ENCODE peak calls at places on chromosome 18, in six cellular contexts. W is T-helper 9 cell, E is Caki2, K is ovary, X is dermis blood vessel endothelial cell, S is GM23248. U is an unnamed sample.
A peak's percentile ranks its signal among the peaks of the same experiment; 100 is the strongest.

GRCh38 chr18:58937204-58937603 is 72.5 kb downstream of the ZNF532 start:
- DNase-seq in W (no peak), E (no peak), K (no peak), X (peak; percentile 90), S (peak; percentile 66), U (peak; percentile 42)

GRCh38 chr18:33605250-33605649 is 27.2 kb downstream of the ASXL3 start:
- DNase-seq in W (no peak), E (no peak), K (no peak), X (no peak), S (no peak), U (no peak)

GRCh38 chr18:73768043-73768442 is 379.6 kb downstream of the FBXO15 start:
- DNase-seq in W (no peak), E (no peak), K (no peak), X (no peak), S (no peak), U (no peak)

GRCh38 chr18:48804856-48805610 is 145.7 kb downstream of the SMAD7 start:
- DNase-seq in W (no peak), E (no peak), K (peak; percentile 5), X (no peak), S (no peak), U (no peak)

GRCh38 chr18:69935319-69936190 is 12.1 kb downstream of the CD226 start:
- DNase-seq in W (peak; percentile 69), E (no peak), K (no peak), X (no peak), S (peak; percentile 39), U (no peak)

GRCh38 chr18:76456018-76456750 is 38.9 kb downstream of the ZNF516 start:
- DNase-seq in W (no peak), E (no peak), K (peak; percentile 7), X (no peak), S (no peak), U (no peak)

GRCh38 chr18:77065221-77065981 is 67.2 kb downstream of the MBP start:
- DNase-seq in W (peak; percentile 55), E (peak; percentile 83), K (no peak), X (peak; percentile 77), S (peak; percentile 95), U (peak; percentile 75)

GRCh38 chr18:906416-907170 is 1.9 kb downstream of the ADCYAP1 start:
- DNase-seq in W (no peak), E (no peak), K (no peak), X (no peak), S (peak; percentile 3), U (no peak)

GRCh38 chr18:79395308-79395640 is 456 bp upstream of the NFATC1 start:
- DNase-seq in W (no peak), E (no peak), K (no peak), X (no peak), S (no peak), U (no peak)

GRCh38 chr18:6660334-6660733 is 69.2 kb upstream of the ARHGAP28 start:
- DNase-seq in W (no peak), E (no peak), K (no peak), X (no peak), S (no peak), U (peak; percentile 67)

GRCh38 chr18:39969813-39970494 is 1985.1 kb upstream of the PIK3C3 start:
- DNase-seq in W (no peak), E (no peak), K (no peak), X (peak; percentile 95), S (no peak), U (no peak)

GRCh38 chr18:62979900-62980299 is 264.6 kb downstream of the PHLPP1 start:
- DNase-seq in W (no peak), E (no peak), K (no peak), X (no peak), S (no peak), U (no peak)

GRCh38 chr18:44759925-44760342 is 79.2 kb downstream of the SETBP1 start:
- DNase-seq in W (no peak), E (no peak), K (no peak), X (no peak), S (no peak), U (no peak)

GRCh38 chr18:23133860-23134779 is 1.2 kb upstream of the CABLES1 start:
- DNase-seq in W (no peak), E (peak; percentile 58), K (no peak), X (peak; percentile 31), S (no peak), U (no peak)

GRCh38 chr18:13239557-13239956 is 21.0 kb downstream of the LDLRAD4 start:
- DNase-seq in W (no peak), E (no peak), K (no peak), X (no peak), S (no peak), U (no peak)

GRCh38 chr18:28176674-28176932 is 327 bp downstream of the CDH2 start:
- DNase-seq in W (no peak), E (no peak), K (no peak), X (no peak), S (no peak), U (no peak)

GRCh38 chr18:63579643-63580042 is 7.5 kb upstream of the SERPINB13 start:
- DNase-seq in W (no peak), E (no peak), K (no peak), X (no peak), S (no peak), U (no peak)

GRCh38 chr18:49819768-49820662 is 6.7 kb upstream of the ACAA2 start:
- DNase-seq in W (peak; percentile 14), E (no peak), K (no peak), X (no peak), S (no peak), U (no peak)

U was measured in HFF-Myc.